ENCODE peak calls at places on chromosome 15, in nine cellular contexts. I, Y, E, L, V, S, C, H and Q are unnamed samples.

GRCh38 chr15:25798207-25798931 is 64.8 kb downstream of the ATP10A start:
- DNase-seq in Y (no peak), S (no peak), I (no peak), H (no peak), E (no peak), L (no peak), C (no peak), V (peak; percentile 50), Q (no peak)

GRCh38 chr15:55774113-55774970 is 31.4 kb upstream of the PRTG start:
- DNase-seq in V (no peak), Y (no peak), H (peak; percentile 62), I (no peak), L (peak; percentile 52), E (peak; percentile 93), C (no peak), S (peak; percentile 2), Q (peak; percentile 58)

GRCh38 chr15:56732881-56733130 is 503 bp downstream of the ZNF280D start:
- DNase-seq in E (no peak), I (no peak), V (no peak), Y (no peak), S (no peak), C (no peak), L (no peak), H (no peak), Q (no peak)

GRCh38 chr15:98955980-98956723 is 51.4 kb downstream of the PGPEP1L start:
- DNase-seq in I (no peak), V (no peak), E (no peak), L (peak; percentile 98), S (no peak), C (no peak), Y (no peak), H (no peak), Q (no peak)

GRCh38 chr15:60370804-60371700 is 26.7 kb downstream of the ANXA2 start:
- DNase-seq in V (peak; percentile 94), S (no peak), C (peak; percentile 95), L (no peak), H (no peak), I (no peak), Y (peak; percentile 77), E (peak; percentile 22), Q (peak; percentile 77)

GRCh38 chr15:31598620-31599019 is 272.0 kb downstream of the KLF13 start:
- DNase-seq in E (peak; percentile 92), V (no peak), I (no peak), L (no peak), H (no peak), S (no peak), C (no peak), Y (no peak), Q (no peak)

GRCh38 chr15:74226761-74227540 is 9.2 kb upstream of the CCDC33 start:
- DNase-seq in L (no peak), H (no peak), I (no peak), C (no peak), Y (no peak), E (peak; percentile 62), V (no peak), S (no peak), Q (peak; percentile 9)

GRCh38 chr15:80801891-80802680 is 22.9 kb downstream of the CEMIP start:
- DNase-seq in Y (no peak), I (no peak), S (no peak), L (no peak), C (no peak), E (no peak), H (no peak), V (no peak), Q (peak; percentile 50)

GRCh38 chr15:43854801-43855200 is 28.0 kb downstream of the WDR76 start:
- DNase-seq in E (no peak), H (no peak), S (no peak), I (no peak), C (no peak), V (no peak), L (peak; percentile 44), Y (no peak), Q (no peak)

GRCh38 chr15:31230630-31231485 is 95.8 kb upstream of the KLF13 start:
- DNase-seq in V (no peak), C (no peak), E (no peak), L (no peak), H (no peak), Y (no peak), I (no peak), S (no peak), Q (no peak)

GRCh38 chr15:70704166-70704565 is 59.2 kb downstream of the UACA start:
- DNase-seq in C (no peak), H (no peak), I (no peak), L (no peak), V (no peak), S (no peak), Y (no peak), E (no peak), Q (no peak)

GRCh38 chr15:64461577-64462162 is 1.3 kb downstream of the ZNF609 start:
- DNase-seq in E (peak; percentile 79), Y (no peak), H (peak; percentile 64), L (no peak), C (no peak), I (no peak), V (no peak), S (peak; percentile 45), Q (no peak)

GRCh38 chr15:88401269-88401971 is 65.8 kb downstream of the MRPL46 start:
- DNase-seq in I (no peak), V (no peak), E (no peak), S (no peak), L (no peak), C (no peak), H (no peak), Y (no peak), Q (peak; percentile 22)

GRCh38 chr15:50884583-50884982 is 23.9 kb upstream of the AP4E1 start:
- DNase-seq in S (no peak), H (no peak), V (no peak), C (peak; percentile 83), I (peak; percentile 55), L (no peak), Y (no peak), E (no peak), Q (no peak)

GRCh38 chr15:40106203-40107161 is 2.2 kb downstream of the BMF start:
- DNase-seq in H (no peak), L (peak; percentile 96), C (peak; percentile 51), E (peak; percentile 95), Y (peak; percentile 77), V (peak; percentile 83), I (no peak), S (no peak), Q (peak; percentile 84)

GRCh38 chr15:100934735-100935134 is 15.6 kb downstream of the LRRK1 start:
- DNase-seq in C (no peak), Y (no peak), V (no peak), E (no peak), S (no peak), L (peak; percentile 28), I (no peak), H (no peak), Q (no peak)

GRCh38 chr15:85583404-85584390 is 203.3 kb downstream of the AKAP13 start:
- DNase-seq in S (no peak), Y (peak; percentile 76), E (no peak), H (peak; percentile 21), V (no peak), L (no peak), C (peak; percentile 50), I (peak; percentile 15), Q (peak; percentile 74)

GRCh38 chr15:51448592-51449494 is 107.4 kb downstream of the GLDN start:
- DNase-seq in V (no peak), S (no peak), I (no peak), E (no peak), Y (no peak), L (no peak), C (peak; percentile 14), H (no peak), Q (no peak)

GRCh38 chr15:59540654-59541053 is 70.9 kb upstream of the GCNT3 start:
- DNase-seq in C (no peak), S (no peak), I (no peak), E (no peak), H (no peak), V (no peak), Y (no peak), L (no peak), Q (no peak)

GRCh38 chr15:34334676-34335075 is 2.9 kb downstream of the SLC12A6 start:
- DNase-seq in V (no peak), C (no peak), I (no peak), Y (no peak), E (no peak), S (no peak), L (no peak), H (no peak), Q (no peak)
- H3K27ac ChIP-seq in V (peak overlapping the region; percentile 14), C (no peak overlapping the region), I (no peak overlapping the region), Y (peak overlapping the region; percentile 91), E (no peak overlapping the region), S (peak overlapping the region; percentile 92), L (peak overlapping the region; percentile 90), H (no peak overlapping the region), Q (no peak overlapping the region)

GRCh38 chr15:73034213-73034612 is 18.1 kb upstream of the NEO1 start:
- DNase-seq in S (no peak), Y (no peak), E (no peak), I (no peak), C (no peak), L (no peak), H (no peak), V (no peak), Q (no peak)

DNA sequence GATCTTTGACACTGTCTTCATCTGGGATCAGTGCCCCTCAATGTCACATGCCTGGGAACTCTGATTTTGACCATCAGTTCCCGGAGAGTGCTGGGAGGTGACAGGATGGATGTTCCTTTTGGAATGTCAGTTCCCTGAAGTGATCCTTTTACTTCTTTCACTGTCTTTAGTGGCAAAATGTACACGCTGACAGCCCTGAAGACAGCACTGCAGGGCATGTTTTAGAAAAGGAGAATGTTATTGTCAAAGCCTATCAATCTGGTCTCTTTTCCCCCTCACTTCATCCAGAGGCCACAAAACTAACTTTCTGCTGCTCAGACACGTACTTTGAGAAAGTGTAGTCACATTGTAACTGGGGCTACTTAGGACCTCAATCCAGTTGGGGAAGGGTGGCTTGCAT is 14.1 kb upstream of the NEO1 start:
- DNase-seq in Y (no peak), S (no peak), L (no peak), E (no peak), H (no peak), I (no peak), C (no peak), V (no peak), Q (no peak)
- H3K27me3 ChIP-seq in Y (no peaks in the 10 kb centered on the region), S (no peaks in the 10 kb centered on the region), L (peaks cover 9% of the 10 kb centered on the region), E (no peaks in the 10 kb centered on the region), H (no peaks in the 10 kb centered on the region), I (peaks cover 5% of the 10 kb centered on the region), C (peaks cover 5% of the 10 kb centered on the region), V (no peaks in the 10 kb centered on the region), Q (no peaks in the 10 kb centered on the region)

GRCh38 chr15:75449585-75450306 is 1.7 kb downstream of the SIN3A start:
- DNase-seq in C (no peak), I (no peak), L (no peak), E (no peak), Y (no peak), S (no peak), H (no peak), V (peak; percentile 60), Q (no peak)
- H3K27ac ChIP-seq in C (peak overlapping the region; percentile 65), I (peak overlapping the region; percentile 89), L (peak overlapping the region; percentile 24), E (no peak overlapping the region), Y (peak overlapping the region; percentile 99), S (peak overlapping the region; percentile 100), H (no peak overlapping the region), V (peak overlapping the region; percentile 99), Q (peak overlapping the region; percentile 96)

DNA sequence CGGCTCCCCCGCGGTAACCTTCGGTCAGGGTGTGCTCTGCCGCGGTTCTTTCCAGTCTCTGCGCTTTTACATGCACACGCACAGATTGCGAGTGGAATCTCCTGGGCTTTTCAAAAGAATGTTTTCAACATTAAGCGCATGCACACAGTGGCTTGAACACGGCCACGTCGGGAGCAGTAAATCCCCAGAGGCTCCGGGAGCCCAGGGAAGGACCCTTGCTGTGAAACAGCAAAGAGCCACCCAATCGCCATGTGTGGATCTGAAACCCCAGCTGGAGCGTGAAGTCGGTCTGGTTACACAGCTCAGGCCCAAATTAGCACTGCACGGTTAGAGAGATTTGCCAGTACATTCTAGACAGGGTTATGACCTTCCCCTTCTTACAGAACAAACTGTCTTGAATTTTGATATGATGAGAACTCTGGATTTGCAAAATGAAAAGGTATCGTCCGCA is 869 bp upstream of the RGMA start:
- DNase-seq in C (no peak), S (no peak), E (peak; percentile 54), Y (peak; percentile 87), I (no peak), V (no peak), L (no peak), H (no peak), Q (no peak)
- H3K27me3 ChIP-seq in C (peaks cover 5% of the 10 kb centered on the region), S (peaks cover 15% of the 10 kb centered on the region), E (peaks cover 11% of the 10 kb centered on the region), Y (no peaks in the 10 kb centered on the region), I (peaks cover 55% of the 10 kb centered on the region), V (no peaks in the 10 kb centered on the region), L (peaks cover 56% of the 10 kb centered on the region), H (no peaks in the 10 kb centered on the region), Q (no peaks in the 10 kb centered on the region)